ENCODE peak calls at places on chromosomes 3 and 15, in six cellular contexts. X is activated gamma-delta T cell, L is astrocyte, Z is NB4, E is NCI-H1092, V is T-helper 2 cell. B is an unnamed sample.

GRCh38 chr15:60070838-60071493 is 66.9 kb downstream of the FOXB1 start:
- DNase-seq in X (no peak), L (peak), Z (no peak), E (no peak), V (no peak), B (peak)

GRCh38 chr3:66211779-66212178 is 9.0 kb upstream of the SLC25A26 start:
- DNase-seq in X (no peak), L (no peak), Z (no peak), E (no peak), V (no peak), B (no peak)

GRCh38 chr3:115861166-115861733 is 237.9 kb downstream of the GAP43 start:
- DNase-seq in X (no peak), L (no peak), Z (no peak), E (no peak), V (no peak), B (no peak)

GRCh38 chr3:171135536-171135935 is 109.0 kb upstream of the SLC2A2 start:
- DNase-seq in X (no peak), L (peak), Z (no peak), E (no peak), V (no peak), B (peak)

GRCh38 chr3:52084216-52084945 is 28.0 kb upstream of the DUSP7 start:
- DNase-seq in X (no peak), L (no peak), Z (no peak), E (no peak), V (no peak), B (no peak)

GRCh38 chr3:183794452-183794851 is 30.9 kb downstream of the MAP6D1 start:
- DNase-seq in X (no peak), L (no peak), Z (no peak), E (no peak), V (no peak), B (no peak)

GRCh38 chr3:150216041-150216811 is 191.9 kb upstream of the TSC22D2 start:
- DNase-seq in X (no peak), L (peak), Z (peak), E (peak), V (no peak), B (peak)

GRCh38 chr15:92116320-92116719 is 262.8 kb downstream of the SLCO3A1 start:
- DNase-seq in X (no peak), L (no peak), Z (no peak), E (no peak), V (no peak), B (no peak)

GRCh38 chr3:157233923-157234322 is 74.0 kb upstream of the CCNL1 start:
- DNase-seq in X (no peak), L (no peak), Z (no peak), E (no peak), V (no peak), B (no peak)

GRCh38 chr3:74651239-74651638 is 36.8 kb upstream of the CNTN3 start:
- DNase-seq in X (no peak), L (peak), Z (no peak), E (no peak), V (no peak), B (peak)

GRCh38 chr15:65044724-65045481 is at the start of gene SLC51B:
- DNase-seq in X (no peak), L (no peak), Z (no peak), E (no peak), V (no peak), B (peak)

GRCh38 chr3:45571216-45571615 is 23.3 kb upstream of the LIMD1 start:
- DNase-seq in X (no peak), L (no peak), Z (no peak), E (no peak), V (no peak), B (no peak)

GRCh38 chr3:156811092-156811862 is 14.9 kb upstream of the LEKR1 start:
- DNase-seq in X (no peak), L (peak), Z (peak), E (no peak), V (no peak), B (no peak)

B was measured in renal cortical epithelial cell.